ENCODE peak calls at places on chromosome 4, in six cellular contexts. F, B, R, P, K and N are unnamed samples. For H3K4me1 and H3K27me3, the result is how much of the 10 kb centered on the place peaks cover.

GRCh38 chr4:179124419-179124818 is 1682.2 kb upstream of the AGA start:
- DNase-seq in F (no peak), P (no peak), B (no peak), K (no peak), R (no peak), N (no peak)

GRCh38 chr4:68391451-68391850 is 41.6 kb upstream of the YTHDC1 start:
- DNase-seq in F (no peak), P (no peak), R (no peak), K (no peak), B (no peak), N (no peak)

GRCh38 chr4:149980941-149981340 is 97.3 kb upstream of the DCLK2 start:
- DNase-seq in B (no peak), K (no peak), F (peak), R (peak), P (peak), N (peak)

GRCh38 chr4:8914461-8915171 is 43.0 kb upstream of the HMX1 start:
- DNase-seq in P (no peak), K (no peak), F (peak), R (no peak), B (peak), N (peak)

GRCh38 chr4:89114100-89114499 is 2.8 kb downstream of the TIGD2 start:
- DNase-seq in B (no peak), P (no peak), K (no peak), F (no peak), R (no peak), N (no peak)

GRCh38 chr4:132709024-132709423 is 440.1 kb upstream of the PCDH10 start:
- DNase-seq in P (no peak), R (no peak), F (no peak), K (no peak), B (no peak), N (no peak)

GRCh38 chr4:66569228-66569627 is 898.9 kb upstream of the EPHA5 start:
- DNase-seq in P (no peak), R (no peak), K (no peak), B (no peak), F (no peak), N (no peak)

GRCh38 chr4:82761249-82761648 is 37.3 kb downstream of the SCD5 start:
- DNase-seq in F (no peak), R (no peak), K (no peak), B (no peak), P (no peak), N (no peak)

GRCh38 chr4:45284400-45285085 is 558.2 kb upstream of the GNPDA2 start:
- DNase-seq in R (no peak), K (no peak), B (no peak), P (no peak), F (peak), N (no peak)

GRCh38 chr4:121324331-121324730 is 56.5 kb downstream of the QRFPR start:
- DNase-seq in R (no peak), F (no peak), B (no peak), P (no peak), K (no peak), N (no peak)

GRCh38 chr4:142567199-142567598 is 278.9 kb downstream of the INPP4B start:
- DNase-seq in B (no peak), F (no peak), P (no peak), K (no peak), R (no peak), N (peak)

GRCh38 chr4:100981447-100982204 is 365.7 kb downstream of the PPP3CA start:
- DNase-seq in K (no peak), R (no peak), B (no peak), F (no peak), P (no peak), N (no peak)

GRCh38 chr4:31803511-31804195 is 1083.5 kb downstream of the PCDH7 start:
- DNase-seq in B (no peak), K (no peak), R (no peak), P (no peak), F (no peak), N (no peak)

GRCh38 chr4:3741217-3742011 is 24.8 kb upstream of the ADRA2C start:
- DNase-seq in B (no peak), P (no peak), R (no peak), K (no peak), F (no peak), N (no peak)

GRCh38 chr4:101306225-101306624 is 41.1 kb downstream of the PPP3CA start:
- DNase-seq in P (no peak), R (no peak), B (no peak), K (no peak), F (no peak), N (no peak)

GRCh38 chr4:10173754-10174749 is 57.5 kb upstream of the WDR1 start:
- DNase-seq in B (no peak), K (no peak), F (no peak), P (no peak), R (no peak), N (peak)

GRCh38 chr4:5018096-5018495 is 1.2 kb downstream of the CYTL1 start:
- DNase-seq in P (no peak), B (no peak), K (no peak), R (no peak), F (no peak), N (no peak)

GRCh38 chr4:163372035-163372434 is 28.3 kb downstream of the NPY5R start:
- DNase-seq in F (no peak), K (no peak), R (no peak), P (no peak), B (no peak), N (no peak)

GRCh38 chr4:169160825-169161224 is 109.9 kb downstream of the SH3RF1 start:
- DNase-seq in B (no peak), F (no peak), P (no peak), K (no peak), R (peak), N (peak)

GRCh38 chr4:148052448-148052847 is 320.6 kb downstream of the ARHGAP10 start:
- DNase-seq in F (no peak), K (no peak), B (no peak), R (no peak), P (no peak), N (no peak)

GRCh38 chr4:143203577-143203976 is 18.9 kb downstream of the USP38 start:
- DNase-seq in P (no peak), R (no peak), F (no peak), K (no peak), B (no peak), N (no peak)

GRCh38 chr4:98950925-98951324 is 22.0 kb upstream of the EIF4E start:
- DNase-seq in B (no peak), K (no peak), R (no peak), P (no peak), F (no peak), N (no peak)

GRCh38 chr4:122832732-122833131 is 6.1 kb downstream of the FGF2 start:
- DNase-seq in K (no peak), F (no peak), B (no peak), P (no peak), R (no peak), N (no peak)

GRCh38 chr4:143581331-143581961 is 67.9 kb downstream of the SMARCA5 start:
- DNase-seq in R (no peak), K (no peak), F (no peak), B (no peak), P (no peak), N (no peak)

GRCh38 chr4:10965196-10965595 is 280.6 kb upstream of the CLNK start:
- DNase-seq in P (no peak), F (no peak), R (no peak), B (no peak), K (no peak), N (no peak)

GRCh38 chr4:138252551-138252950 is 10.4 kb upstream of the SLC7A11 start:
- DNase-seq in R (no peak), B (no peak), P (no peak), K (no peak), F (no peak), N (no peak)

GRCh38 chr4:95701500-95701899 is 138.4 kb upstream of the PDHA2 start:
- DNase-seq in R (no peak), P (no peak), F (no peak), B (no peak), K (no peak), N (no peak)

GRCh38 chr4:15010038-15010585 is 7.8 kb downstream of the CPEB2 start:
- DNase-seq in P (no peak), R (no peak), K (no peak), F (no peak), B (no peak), N (no peak)

GRCh38 chr4:6107886-6108285 is 89.7 kb upstream of the C4orf50 start:
- DNase-seq in R (peak), K (no peak), F (no peak), P (no peak), B (peak), N (no peak)

GRCh38 chr4:37320518-37321235 is 76.1 kb downstream of the NWD2 start:
- DNase-seq in F (no peak), B (no peak), K (no peak), R (no peak), P (no peak), N (no peak)

GRCh38 chr4:143273170-143273917 is 63.3 kb upstream of the GAB1 start:
- DNase-seq in R (no peak), F (no peak), P (no peak), K (no peak), B (no peak), N (no peak)

GRCh38 chr4:18798123-18798522 is 776.6 kb upstream of the LCORL start:
- DNase-seq in B (no peak), R (no peak), K (no peak), P (no peak), F (no peak), N (no peak)

GRCh38 chr4:65337371-65337770 is 332.9 kb downstream of the EPHA5 start:
- DNase-seq in R (no peak), K (no peak), P (no peak), B (no peak), F (no peak), N (no peak)

GRCh38 chr4:126465341-126465740 is 1150.6 kb downstream of the FAT4 start:
- DNase-seq in F (no peak), R (no peak), P (no peak), B (no peak), K (no peak), N (no peak)

GRCh38 chr4:5976921-5977320 is 41.3 kb downstream of the C4orf50 start:
- DNase-seq in P (no peak), B (peak), R (no peak), K (no peak), F (no peak), N (no peak)

GRCh38 chr4:110639207-110640092 is 16.6 kb upstream of the PITX2 start:
- DNase-seq in R (no peak), B (no peak), K (no peak), F (no peak), P (no peak), N (no peak)

GRCh38 chr4:174005422-174005821 is 278.0 kb downstream of the FBXO8 start:
- DNase-seq in K (no peak), B (no peak), P (no peak), F (no peak), R (no peak), N (no peak)

GRCh38 chr4:7826176-7826908 is 113.3 kb downstream of the AFAP1 start:
- DNase-seq in P (no peak), K (no peak), R (no peak), B (no peak), F (no peak), N (no peak)

DNA sequence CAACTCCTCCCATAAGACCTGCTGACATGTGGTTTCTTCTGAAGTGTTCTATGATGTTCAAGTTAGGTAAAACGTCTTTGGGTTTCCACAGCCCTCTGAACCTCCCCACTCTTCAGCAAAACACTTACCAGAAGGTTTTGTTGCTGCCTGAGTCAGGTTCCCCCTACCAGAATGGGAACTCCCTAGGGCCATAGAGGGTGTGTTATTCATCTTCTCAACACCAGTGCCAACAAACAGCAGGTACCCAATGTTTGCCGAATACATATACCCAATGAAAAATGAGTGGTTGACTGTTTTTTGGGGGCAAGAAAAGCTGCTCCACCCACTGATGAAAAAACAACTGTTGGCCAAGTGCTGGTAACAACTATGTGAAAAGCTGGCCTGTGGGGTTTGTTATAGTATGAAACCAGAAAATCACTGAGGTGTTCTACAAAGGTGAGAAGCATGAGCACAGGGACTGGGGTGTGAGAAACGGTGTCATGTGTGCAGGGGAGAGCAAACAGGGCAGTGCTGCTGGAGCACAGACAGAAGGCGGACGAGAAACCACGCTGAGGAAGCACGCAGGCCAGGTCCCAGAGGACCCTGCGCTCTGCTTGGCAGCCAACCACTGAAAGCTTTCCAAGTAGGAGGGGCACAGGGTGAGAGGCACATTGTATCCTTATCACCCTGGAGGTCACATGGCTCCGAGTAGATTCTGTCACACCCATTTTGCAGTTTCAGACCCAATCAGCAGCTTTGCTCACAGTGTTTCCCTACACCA is 28.8 kb downstream of the ATP8A1 start:
- DNase-seq in P (no peak), F (peak), R (peak), B (peak), K (no peak), N (peak)
- TF ChIP-seq POLR2A in P (no peak), F (no peak), R (no peak), B (no peak), K (no peak), N (no peak)

GRCh38 chr4:78940752-78941151 is 1.5 kb upstream of the PAQR3 start:
- DNase-seq in B (no peak), R (no peak), K (no peak), P (no peak), F (no peak), N (no peak)

GRCh38 chr4:78937837-78938236 is 1.4 kb downstream of the PAQR3 start:
- DNase-seq in R (no peak), P (no peak), F (no peak), K (no peak), B (no peak), N (no peak)

GRCh38 chr4:78939667-78940008 is 400 bp upstream of the PAQR3 start:
- DNase-seq in P (no peak), K (no peak), B (no peak), F (no peak), R (no peak), N (no peak)

GRCh38 chr4:78938474-78938867 is 767 bp downstream of the PAQR3 start:
- DNase-seq in B (no peak), R (no peak), P (no peak), K (no peak), F (no peak), N (no peak)

DNA sequence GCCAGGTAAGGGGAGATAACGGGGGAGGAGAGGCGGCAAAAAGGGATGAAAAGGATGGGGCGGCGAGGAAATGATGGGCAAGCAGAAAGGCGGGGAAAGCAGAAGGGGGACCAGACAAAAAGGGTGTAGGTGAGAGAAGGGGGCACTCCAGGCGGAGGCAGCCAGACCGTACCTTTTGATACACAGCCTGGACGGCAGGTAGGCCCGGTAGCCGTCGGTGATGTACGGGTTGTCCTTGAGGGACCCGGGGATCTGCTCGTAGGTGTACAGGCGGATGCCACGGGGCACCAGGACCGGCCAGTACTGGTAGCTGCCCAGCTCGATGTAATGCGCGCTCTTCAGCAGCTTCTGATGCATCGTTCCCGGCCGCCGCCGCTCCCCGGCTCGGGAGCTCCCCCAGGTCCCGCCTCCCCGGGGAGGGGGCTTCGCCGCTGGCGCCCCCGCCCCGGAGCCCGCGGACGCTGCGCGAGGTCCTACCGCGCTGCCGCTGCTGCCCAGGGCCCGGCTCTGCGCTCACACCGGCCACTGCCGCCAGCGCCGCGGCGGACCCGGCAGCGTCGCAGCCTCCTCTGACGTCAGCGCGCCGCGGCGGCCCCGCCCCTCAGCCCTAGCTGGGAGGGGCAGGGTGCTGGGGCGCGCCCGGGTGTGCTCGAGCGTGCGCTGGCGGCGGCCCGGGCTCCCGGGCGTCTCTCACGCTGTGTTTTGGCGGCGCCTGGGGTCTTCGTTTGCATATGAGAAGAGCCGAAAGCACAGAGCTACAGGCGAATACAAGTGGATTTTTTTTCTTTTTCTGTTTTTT is at the start of gene PAQR3:
- DNase-seq in K (peak), R (peak), P (peak), F (peak), B (peak), N (peak)
- H3K4me1 ChIP-seq in K (under half), R (under half), P (under half), F (under half), B (under half), N (under half)

GRCh38 chr4:23685481-23685880 is 204.4 kb downstream of the PPARGC1A start:
- DNase-seq in B (no peak), P (no peak), F (no peak), K (no peak), R (no peak), N (no peak)
- H3K27me3 ChIP-seq in B (under half), P (under half), F (under half), K (under half), R (under half), N (under half)

GRCh38 chr4:158722917-158723793 is at the start of gene PPID:
- DNase-seq in F (peak), K (no peak), R (peak), B (peak), P (peak), N (peak)
- TF ChIP-seq POLR2A in F (peak), K (no peak), R (no peak), B (no peak), P (peak), N (peak)

GRCh38 chr4:85825937-85826678 is 351.2 kb downstream of the ARHGAP24 start:
- DNase-seq in K (no peak), B (no peak), P (no peak), R (no peak), F (no peak), N (peak)
- H3K4me1 ChIP-seq in K (under half), B (under half), P (under half), R (under half), F (under half), N (under half)

GRCh38 chr4:1400191-1400805 is 5.9 kb downstream of the NKX1-1 start:
- DNase-seq in B (no peak), P (no peak), K (no peak), F (peak), R (peak), N (no peak)
- H3K27me3 ChIP-seq in B (half or more), P (under half), K (under half), F (under half), R (under half), N (under half)

GRCh38 chr4:152779513-152780266 is at the start of the genes ARFIP1 and TIGD4:
- DNase-seq in R (peak), P (peak), B (peak), F (peak), K (peak), N (peak)
- TF ChIP-seq POLR2A in R (no peak), P (peak), B (no peak), F (peak), K (no peak), N (peak)